ENCODE peak calls at places on chromosomes 13 and 19, in four cellular contexts. G, Q, R and V are unnamed samples. For H3K27me3, the result is how much of the 10 kb centered on the place peaks cover.

GRCh38 chr19:8194528-8195275 is 14.5 kb upstream of the CERS4 start:
- DNase-seq in Q (peak), G (peak), R (no peak), V (no peak)

GRCh38 chr13:40609972-40610726 is 56.3 kb downstream of the FOXO1 start:
- DNase-seq in G (no peak), Q (no peak), R (no peak), V (no peak)

GRCh38 chr13:78228940-78229339 is 310.3 kb upstream of the EDNRB start:
- DNase-seq in Q (no peak), R (no peak), G (no peak), V (no peak)

GRCh38 chr13:112441226-112441625 is 65.1 kb downstream of the SPACA7 start:
- DNase-seq in R (peak), Q (no peak), G (no peak), V (no peak)

GRCh38 chr19:43560687-43561086 is 14.6 kb downstream of the XRCC1 start:
- DNase-seq in G (no peak), Q (peak), R (no peak), V (no peak)

GRCh38 chr13:83515267-83515666 is 367.0 kb downstream of the SLITRK1 start:
- DNase-seq in R (no peak), G (no peak), Q (no peak), V (peak)

GRCh38 chr13:26749285-26749684 is 11.3 kb downstream of the GPR12 start:
- DNase-seq in G (no peak), Q (no peak), R (no peak), V (no peak)

GRCh38 chr19:40193587-40193849 is 2.3 kb downstream of the MAP3K10 start:
- DNase-seq in Q (no peak), R (no peak), G (no peak), V (peak)

GRCh38 chr19:46787331-46788100 is 878 bp downstream of the SLC1A5 start:
- DNase-seq in R (peak), G (peak), Q (peak), V (no peak)

GRCh38 chr19:32824906-32825608 is 44.5 kb downstream of the SLC7A9 start:
- DNase-seq in Q (peak), G (no peak), R (no peak), V (no peak)

GRCh38 chr13:33918199-33918932 is 100.4 kb downstream of the RFC3 start:
- DNase-seq in Q (peak), R (no peak), G (no peak), V (peak)

GRCh38 chr13:26992951-26993490 is 178.6 kb downstream of the USP12 start:
- DNase-seq in Q (no peak), G (no peak), R (no peak), V (no peak)

GRCh38 chr13:27147530-27148170 is 24.0 kb downstream of the USP12 start:
- DNase-seq in G (no peak), R (no peak), Q (no peak), V (no peak)

GRCh38 chr19:41325947-41326706 is 16.2 kb downstream of the CCDC97 start:
- DNase-seq in R (no peak), G (no peak), Q (no peak), V (peak)

GRCh38 chr19:35136231-35136630 is 1.4 kb upstream of the LGI4 start:
- DNase-seq in R (no peak), G (no peak), Q (no peak), V (no peak)

GRCh38 chr19:52592301-52592700 is 22.2 kb downstream of the ZNF701 start:
- DNase-seq in G (no peak), R (no peak), Q (no peak), V (no peak)

GRCh38 chr13:24004142-24004541 is 106.8 kb upstream of the C1QTNF9B start:
- DNase-seq in G (no peak), R (no peak), Q (no peak), V (no peak)

GRCh38 chr13:84845875-84846619 is 953.2 kb downstream of the SLITRK6 start:
- DNase-seq in G (no peak), Q (no peak), R (no peak), V (no peak)

GRCh38 chr13:30807392-30807791 is 72.0 kb downstream of the ALOX5AP start:
- DNase-seq in Q (no peak), G (no peak), R (no peak), V (no peak)

GRCh38 chr19:15461694-15462093 is 2.6 kb downstream of the RASAL3 start:
- DNase-seq in G (no peak), Q (no peak), R (no peak), V (no peak)

GRCh38 chr19:15463865-15464371 is 426 bp downstream of the RASAL3 start:
- DNase-seq in Q (no peak), R (no peak), G (no peak), V (no peak)

GRCh38 chr19:15467734-15468214 is 3.4 kb upstream of the RASAL3 start:
- DNase-seq in G (no peak), Q (no peak), R (no peak), V (no peak)

GRCh38 chr19:15466851-15467733 is 2.7 kb upstream of the RASAL3 start:
- DNase-seq in Q (no peak), R (no peak), G (no peak), V (no peak)

DNA sequence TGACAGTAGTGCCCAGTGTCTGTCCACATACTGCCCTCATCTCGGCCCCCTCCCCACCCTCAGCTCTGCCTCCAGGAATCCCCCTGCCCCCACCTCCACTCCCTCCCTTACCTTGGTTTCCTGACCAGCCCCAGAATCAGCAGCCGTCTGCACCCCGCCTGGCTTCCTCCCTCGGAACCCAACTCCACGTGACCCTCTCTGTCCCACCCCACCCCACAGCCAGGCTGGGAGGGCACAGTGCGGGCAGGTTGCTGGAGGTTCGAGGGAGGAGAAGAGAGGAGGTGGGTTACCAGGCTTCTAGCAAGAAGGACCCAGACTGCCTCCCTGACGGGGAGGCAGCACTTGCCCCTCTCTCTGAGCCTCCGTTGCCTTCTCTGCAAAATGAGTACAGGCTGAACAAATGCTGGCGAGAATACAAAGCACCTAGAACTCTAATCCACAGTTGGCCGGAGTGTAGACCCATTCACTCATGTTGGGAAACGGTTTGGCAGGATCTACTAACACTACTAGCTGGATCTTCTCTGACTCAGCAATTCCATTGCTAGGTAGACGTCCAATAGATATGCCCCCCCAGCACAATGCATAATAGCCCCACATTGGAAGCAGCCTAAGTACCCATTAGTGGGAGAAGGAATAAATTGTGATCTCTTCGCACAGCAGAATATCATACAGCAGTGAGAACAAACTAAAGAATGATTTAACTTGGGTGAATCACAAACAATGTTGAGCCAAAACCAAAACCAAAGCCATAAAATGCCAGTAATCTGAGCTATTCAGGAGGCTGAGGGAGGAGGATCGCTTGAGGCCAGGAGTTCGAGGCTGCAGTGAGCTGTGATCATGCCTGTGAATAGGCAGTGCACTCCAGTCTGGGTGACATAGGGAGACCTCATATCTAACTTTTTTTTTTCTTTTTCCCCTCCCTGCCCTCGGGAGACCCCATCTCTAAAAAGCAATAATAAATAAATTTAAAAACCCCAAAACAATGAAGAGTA is at the start of gene RASAL3:
- DNase-seq in R (no peak), Q (no peak), G (no peak), V (no peak)
- H3K27me3 ChIP-seq in R (under half), Q (under half), G (under half), V (under half)

GRCh38 chr19:53912653-53913052 is 3.6 kb downstream of the CACNG7 start:
- DNase-seq in R (no peak), Q (no peak), G (no peak), V (no peak)
- TF ChIP-seq CTCF in R (no peak), Q (no peak), G (no peak), V (peak)

DNA sequence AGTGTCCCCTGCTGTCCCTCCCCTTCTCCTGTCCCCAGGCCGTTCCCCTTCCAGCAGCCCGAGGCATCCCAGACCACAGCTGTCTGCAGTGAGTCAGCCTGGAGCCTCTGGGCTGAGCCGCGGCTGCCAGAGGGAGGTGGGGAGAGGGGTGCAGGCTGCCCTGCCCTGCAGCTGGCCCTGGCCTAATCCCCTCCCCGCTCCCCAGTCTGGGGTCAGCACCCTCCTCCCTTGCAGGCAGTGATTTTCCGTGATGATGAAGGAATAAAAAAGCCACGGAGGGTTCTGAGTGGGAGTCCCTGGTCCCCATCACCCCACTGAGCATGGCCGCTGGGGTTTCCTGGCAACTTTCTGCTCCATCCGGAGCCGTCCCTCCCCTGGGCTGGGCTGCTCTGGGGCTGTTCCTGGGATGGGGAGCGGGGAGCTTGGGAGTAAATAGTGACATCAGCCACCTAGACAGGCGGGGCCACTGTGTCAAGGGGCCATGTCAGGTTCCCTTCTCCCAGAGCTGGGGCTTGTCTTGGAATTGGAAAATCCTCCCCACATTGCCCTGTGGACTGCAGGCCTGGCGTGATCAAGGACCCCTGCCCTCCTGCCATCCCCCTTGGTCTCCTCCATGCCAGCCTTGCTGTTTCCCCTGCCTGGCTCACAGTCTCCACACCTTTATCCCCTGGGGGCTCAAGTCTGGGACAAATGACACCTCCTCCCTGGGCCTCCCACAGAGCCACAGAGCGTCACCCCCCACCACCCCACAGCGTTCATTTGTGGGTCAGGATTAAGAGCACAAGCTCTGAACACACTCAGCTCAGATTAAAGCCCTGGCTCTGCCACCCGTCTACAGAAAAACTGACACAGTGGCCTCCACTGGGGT is 16.7 kb downstream of the SPC24 start:
- DNase-seq in R (peak), G (peak), Q (peak), V (peak)
- H3K4me3 ChIP-seq in R (peak), G (peak), Q (peak), V (no peak)

GRCh38 chr19:49430678-49431329 is 5.6 kb downstream of the GFY start:
- DNase-seq in G (no peak), R (no peak), Q (no peak), V (no peak)

GRCh38 chr19:49433240-49433901 is 8.0 kb downstream of the SLC17A7 start:
- DNase-seq in Q (no peak), G (no peak), R (no peak), V (no peak)

GRCh38 chr19:49430172-49430677 is 5.0 kb downstream of the GFY start:
- DNase-seq in G (no peak), R (no peak), Q (no peak), V (no peak)

GRCh38 chr19:49432141-49433073 is 7.2 kb downstream of the GFY start:
- DNase-seq in Q (no peak), G (no peak), R (no peak), V (no peak)

GRCh38 chr19:49431330-49431749 is 6.2 kb downstream of the GFY start:
- DNase-seq in G (no peak), R (no peak), Q (no peak), V (no peak)
- H3K27me3 ChIP-seq in G (half or more), R (half or more), Q (half or more), V (half or more)